ENCODE peak calls at places on chromosomes 12 and 14, in nine cellular contexts. U is neural crest cell, L is GM10248, R is lower lobe of right lung, V is stomach, C is mammary epithelial cell, K is left ventricle myocardium inferior, D is cardiac muscle cell, A is AG10803. T is an unnamed sample.

GRCh38 chr14:98949506-98950135 is 322.4 kb downstream of the BCL11B start:
- DNase-seq in U (no peak), L (no peak), R (no peak), V (no peak), C (no peak), K (no peak), D (no peak), A (no peak), T (peak)

GRCh38 chr12:47328831-47329545 is 249.2 kb upstream of the AMIGO2 start:
- DNase-seq in U (no peak), L (no peak), R (no peak), V (no peak), C (peak), K (no peak), D (peak), A (peak), T (peak)

GRCh38 chr12:39145175-39145999 is 240.0 kb upstream of the CPNE8 start:
- DNase-seq in U (peak), L (peak), R (peak), V (peak), C (peak), K (peak), D (peak), A (peak), T (peak)

GRCh38 chr14:41549821-41550597 is 56.7 kb upstream of the LRFN5 start:
- DNase-seq in U (no peak), L (no peak), R (no peak), V (no peak), C (peak), K (no peak), D (peak), A (peak), T (peak)

GRCh38 chr14:22540811-22541360 is 48.1 kb downstream of the DAD1 start:
- DNase-seq in U (no peak), L (no peak), R (no peak), V (no peak), C (no peak), K (no peak), D (no peak), A (no peak), T (no peak)

GRCh38 chr14:60656755-60657608 is 7.7 kb upstream of the SIX1 start:
- DNase-seq in U (peak), L (peak), R (peak), V (peak), C (peak), K (no peak), D (peak), A (peak), T (peak)

GRCh38 chr12:21665816-21666215 is 8.2 kb upstream of the LDHB start:
- DNase-seq in U (no peak), L (no peak), R (no peak), V (no peak), C (no peak), K (no peak), D (no peak), A (no peak), T (no peak)

GRCh38 chr12:80979251-80979650 is 41.5 kb upstream of the LIN7A start:
- DNase-seq in U (no peak), L (no peak), R (no peak), V (no peak), C (no peak), K (no peak), D (no peak), A (no peak), T (no peak)

GRCh38 chr14:65226824-65227604 is 124.7 kb upstream of the MAX start:
- DNase-seq in U (no peak), L (no peak), R (no peak), V (peak), C (no peak), K (no peak), D (peak), A (peak), T (peak)

GRCh38 chr12:39510001-39510400 is 67.1 kb upstream of the KIF21A start:
- DNase-seq in U (no peak), L (no peak), R (no peak), V (no peak), C (no peak), K (no peak), D (no peak), A (no peak), T (no peak)

GRCh38 chr12:27244680-27245005 is 557 bp downstream of the STK38L start:
- DNase-seq in U (no peak), L (no peak), R (no peak), V (no peak), C (peak), K (no peak), D (peak), A (peak), T (peak)

GRCh38 chr14:105866841-105867321 is 340.5 kb downstream of the TMEM121 start:
- DNase-seq in U (no peak), L (no peak), R (no peak), V (peak), C (no peak), K (no peak), D (no peak), A (no peak), T (no peak)

GRCh38 chr12:122533841-122534240 is 6.8 kb downstream of the KNTC1 start:
- DNase-seq in U (no peak), L (no peak), R (no peak), V (no peak), C (no peak), K (no peak), D (peak), A (no peak), T (no peak)

GRCh38 chr14:94649543-94650443 is 37.6 kb downstream of the SERPINA3 start:
- DNase-seq in U (no peak), L (no peak), R (no peak), V (no peak), C (no peak), K (no peak), D (no peak), A (no peak), T (no peak)

GRCh38 chr12:49838973-49839633 is 3.8 kb downstream of the BCDIN3D start:
- DNase-seq in U (peak), L (peak), R (no peak), V (no peak), C (peak), K (no peak), D (peak), A (peak), T (peak)

GRCh38 chr12:56687225-56688128 is 607 bp downstream of the PTGES3 start:
- DNase-seq in U (no peak), L (peak), R (peak), V (peak), C (peak), K (peak), D (peak), A (peak), T (peak)

GRCh38 chr12:112005419-112006395 is 7.3 kb downstream of the TMEM116 start:
- DNase-seq in U (no peak), L (no peak), R (peak), V (peak), C (peak), K (no peak), D (peak), A (no peak), T (peak)

GRCh38 chr14:51561141-51561540 is 90.6 kb upstream of the FRMD6 start:
- DNase-seq in U (no peak), L (no peak), R (no peak), V (no peak), C (no peak), K (no peak), D (no peak), A (no peak), T (no peak)

GRCh38 chr12:386651-387050 is 2.5 kb downstream of the KDM5A start:
- DNase-seq in U (no peak), L (no peak), R (no peak), V (no peak), C (peak), K (no peak), D (peak), A (peak), T (peak)

GRCh38 chr12:101010881-101011280 is 199.2 kb downstream of the SLC5A8 start:
- DNase-seq in U (no peak), L (no peak), R (no peak), V (no peak), C (no peak), K (no peak), D (no peak), A (no peak), T (no peak)

GRCh38 chr12:94872671-94873367 is 130.7 kb downstream of the NDUFA12 start:
- DNase-seq in U (no peak), L (peak), R (no peak), V (no peak), C (no peak), K (no peak), D (no peak), A (no peak), T (no peak)

GRCh38 chr12:39375206-39375808 is 67.6 kb downstream of the KIF21A start:
- DNase-seq in U (no peak), L (no peak), R (no peak), V (no peak), C (no peak), K (no peak), D (no peak), A (no peak), T (peak)

GRCh38 chr14:92325835-92326234 is 2.9 kb downstream of the SLC24A4 start:
- DNase-seq in U (no peak), L (no peak), R (no peak), V (no peak), C (no peak), K (no peak), D (no peak), A (no peak), T (no peak)
- TF ChIP-seq CTCF in U (no peak), L (no peak), R (no peak), V (no peak), C (no peak), K (no peak), D (no peak), A (peak), T (no peak)

GRCh38 chr12:96901175-96901574 is 5.9 kb upstream of the NEDD1 start:
- DNase-seq in U (no peak), L (no peak), R (no peak), V (no peak), C (no peak), K (no peak), D (no peak), A (no peak), T (no peak)

GRCh38 chr12:96906498-96906848 is 584 bp upstream of the NEDD1 start:
- DNase-seq in U (no peak), L (no peak), R (no peak), V (no peak), C (no peak), K (no peak), D (no peak), A (no peak), T (no peak)

GRCh38 chr12:96906849-96907664 is at the start of gene NEDD1:
- DNase-seq in U (peak), L (peak), R (peak), V (peak), C (peak), K (peak), D (peak), A (peak), T (peak)

GRCh38 chr12:96907681-96908163 is 665 bp downstream of the NEDD1 start:
- DNase-seq in U (peak), L (peak), R (no peak), V (no peak), C (peak), K (no peak), D (peak), A (peak), T (peak)

DNA sequence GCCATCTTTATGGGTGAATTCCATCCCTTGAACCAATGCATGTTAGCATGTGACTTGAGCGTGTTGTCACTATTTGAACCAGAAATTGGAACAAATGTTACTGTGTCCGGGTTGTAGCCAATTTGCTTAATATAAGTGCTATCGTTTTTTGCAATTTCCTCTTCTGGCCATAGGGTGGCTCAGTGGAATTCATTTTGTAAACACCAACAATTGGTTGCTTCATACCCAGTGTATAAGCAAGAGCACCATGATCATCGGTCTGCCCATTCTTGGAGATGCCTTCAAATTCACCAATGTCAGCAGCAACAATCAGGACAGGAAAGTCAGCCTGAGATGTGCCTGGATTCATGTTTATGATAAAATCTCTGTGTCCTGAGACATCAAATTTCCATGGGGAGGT is 5.0 kb upstream of the NEDD1 start:
- DNase-seq in U (no peak), L (no peak), R (no peak), V (no peak), C (no peak), K (no peak), D (no peak), A (no peak), T (no peak)
- TF ChIP-seq CTCF in U (peak), L (peak), R (no peak), V (no peak), C (no peak), K (no peak), D (no peak), A (no peak), T (peak)

DNA sequence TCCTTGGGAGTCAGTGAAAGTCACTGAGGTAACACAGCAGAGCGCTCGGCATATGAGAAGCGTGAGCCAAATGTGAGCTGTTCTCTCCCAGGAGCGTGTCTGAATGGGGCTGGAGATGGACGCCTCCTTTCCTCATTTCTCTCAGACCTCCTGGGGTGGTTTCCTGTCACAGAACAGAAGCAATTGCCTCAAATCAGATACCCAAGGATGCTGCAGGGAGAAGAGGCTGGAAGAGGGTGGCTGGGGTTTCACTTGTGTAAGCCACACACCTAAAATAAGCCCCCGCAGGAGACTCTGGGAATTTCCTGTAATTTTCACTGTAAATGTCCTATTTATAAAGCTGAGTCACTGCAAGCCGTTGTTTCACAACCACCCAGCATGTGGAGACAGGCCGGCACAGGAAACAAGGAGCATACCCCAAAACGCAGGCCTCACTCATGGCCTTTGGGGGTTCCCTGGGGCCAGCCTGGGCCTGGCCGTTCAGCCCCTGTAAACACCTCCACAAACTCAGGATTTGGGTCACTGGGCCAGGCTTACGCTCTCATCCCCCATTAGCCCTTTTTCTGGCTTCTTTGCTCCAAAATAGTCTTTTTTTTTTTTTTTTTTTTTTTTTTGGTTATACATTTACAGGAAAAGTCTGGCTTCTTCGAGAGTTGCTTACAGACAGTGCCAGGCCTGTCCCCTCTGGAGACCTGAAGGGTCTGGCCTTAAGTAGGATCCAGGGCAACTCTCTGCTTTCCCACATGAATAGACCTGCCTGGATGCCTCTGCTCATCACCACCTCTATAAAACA is 55.3 kb downstream of the VCPKMT start:
- DNase-seq in U (no peak), L (peak), R (no peak), V (no peak), C (peak), K (peak), D (peak), A (peak), T (peak)
- TF ChIP-seq CTCF in U (peak), L (no peak), R (peak), V (peak), C (no peak), K (peak), D (peak), A (peak), T (no peak)

GRCh38 chr14:101845496-101845895 is 84.0 kb downstream of the PPP2R5C start:
- DNase-seq in U (no peak), L (no peak), R (no peak), V (no peak), C (no peak), K (no peak), D (no peak), A (no peak), T (no peak)
- TF ChIP-seq CTCF in U (no peak), L (no peak), R (no peak), V (no peak), C (no peak), K (no peak), D (no peak), A (no peak), T (no peak)

DNA sequence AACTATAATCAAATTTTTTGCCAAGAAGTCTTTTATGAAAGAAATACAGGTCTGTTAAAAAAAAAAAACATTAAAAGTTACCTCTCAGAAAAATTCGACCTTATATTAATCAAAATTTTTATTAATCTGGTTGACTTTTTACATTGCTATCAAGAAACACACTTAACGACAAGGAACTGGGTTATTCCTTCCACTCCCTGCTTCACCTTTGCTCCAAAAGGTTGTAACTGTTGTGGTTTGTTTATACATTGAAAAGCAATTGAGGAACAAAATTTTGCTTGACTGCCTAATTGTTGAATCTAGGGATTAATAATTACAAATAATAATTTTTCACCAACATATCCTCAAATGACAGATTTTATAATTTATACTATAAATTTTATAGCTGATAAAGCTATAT is 28.4 kb downstream of the TSPAN8 start:
- DNase-seq in U (no peak), L (no peak), R (no peak), V (no peak), C (no peak), K (no peak), D (no peak), A (no peak), T (no peak)
- TF ChIP-seq CTCF in U (no peak), L (no peak), R (no peak), V (no peak), C (no peak), K (no peak), D (no peak), A (no peak), T (no peak)

DNA sequence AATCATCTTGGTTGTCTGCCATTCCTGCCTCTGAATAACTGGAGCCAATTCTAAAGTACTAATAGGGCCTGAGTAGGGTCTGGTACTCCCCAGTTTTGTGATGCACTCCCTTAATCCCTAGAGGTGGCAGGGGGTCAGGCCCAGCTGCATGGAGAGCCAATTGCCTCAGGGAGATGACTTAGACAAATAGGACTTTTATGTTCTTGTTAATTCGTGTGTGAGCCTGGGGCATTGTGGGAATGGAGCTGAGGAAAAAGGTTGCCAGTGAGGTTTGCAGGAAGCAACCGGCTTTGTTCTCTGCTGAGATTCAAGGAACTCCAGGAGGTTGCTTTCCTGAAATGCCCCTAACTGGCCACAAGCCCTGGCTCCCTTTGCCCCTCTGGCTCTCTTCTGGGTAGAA is 6.8 kb upstream of the DCD start:
- DNase-seq in U (no peak), L (no peak), R (no peak), V (no peak), C (no peak), K (no peak), D (no peak), A (no peak), T (peak)
- TF ChIP-seq CTCF in U (no peak), L (no peak), R (no peak), V (no peak), C (no peak), K (no peak), D (no peak), A (no peak), T (no peak)

T was measured in MCF 10A.